ENCODE peak calls at places on chromosomes 1 and 21, in seven cellular contexts. T is stimulated activated CD4-positive, alpha-beta T cell treated with anti-CD3 and anti-CD28 coated beads, Interleukin-1b, Interleukin-23, amount 100 ng/mL, for 1 hour; O is SHP77; B is caudate nucleus; S is WTC11; P is Peyer's patch; I is G401. H is an unnamed sample.

GRCh38 chr1:36118396-36118795 is 6.6 kb downstream of the COL8A2 start:
- DNase-seq in S (no peak), T (no peak), O (no peak), P (no peak), I (no peak), B (no peak), H (no peak)

GRCh38 chr1:30521261-30521865 is 202.0 kb downstream of the MATN1 start:
- DNase-seq in O (no peak), P (peak; percentile 11), S (no peak), I (no peak), B (no peak), T (no peak), H (no peak)

GRCh38 chr1:111197598-111198289 is 2.7 kb downstream of the DENND2D start:
- DNase-seq in S (peak; percentile 51), B (no peak), P (peak; percentile 65), I (no peak), T (no peak), O (no peak), H (peak; percentile 50)

GRCh38 chr1:115331531-115332331 is 6.3 kb downstream of the NGF start:
- DNase-seq in O (no peak), B (no peak), I (no peak), P (no peak), T (no peak), S (no peak), H (no peak)

GRCh38 chr21:17712887-17713286 is 100.2 kb upstream of the BTG3 start:
- DNase-seq in T (no peak), O (no peak), P (no peak), B (no peak), I (no peak), S (no peak), H (no peak)

GRCh38 chr1:43524804-43525203 is 5.9 kb upstream of the PTPRF start:
- DNase-seq in O (peak; percentile 35), S (no peak), P (no peak), T (no peak), I (no peak), B (no peak), H (no peak)

GRCh38 chr1:93804412-93804811 is 74.6 kb downstream of the DNTTIP2 start:
- DNase-seq in O (no peak), S (no peak), T (no peak), I (no peak), P (no peak), B (no peak), H (no peak)

GRCh38 chr1:227952374-227953021 is 4.8 kb upstream of the WNT9A start:
- DNase-seq in P (no peak), S (no peak), O (no peak), B (no peak), T (no peak), I (no peak), H (no peak)

GRCh38 chr1:20693623-20694022 is 24.2 kb downstream of the KIF17 start:
- DNase-seq in I (no peak), T (no peak), S (no peak), O (no peak), B (no peak), P (no peak), H (no peak)

GRCh38 chr1:208048904-208049303 is 138.0 kb upstream of the CD34 start:
- DNase-seq in S (no peak), T (no peak), O (no peak), P (no peak), B (no peak), I (no peak), H (no peak)

GRCh38 chr1:168373869-168374268 is 93.2 kb downstream of the TBX19 start:
- DNase-seq in O (no peak), B (no peak), T (no peak), S (no peak), P (no peak), I (peak; percentile 64), H (no peak)

GRCh38 chr1:223700942-223701637 is 11.2 kb upstream of the CAPN2 start:
- DNase-seq in O (no peak), S (no peak), I (peak; percentile 43), P (no peak), B (no peak), T (no peak), H (no peak)

GRCh38 chr1:222788328-222789156 is 26.3 kb upstream of the DISP1 start:
- DNase-seq in B (no peak), O (no peak), T (no peak), I (no peak), S (no peak), P (no peak), H (no peak)

GRCh38 chr1:183238071-183238470 is 52.0 kb downstream of the LAMC2 start:
- DNase-seq in T (no peak), B (no peak), O (no peak), I (no peak), P (no peak), S (no peak), H (no peak)

GRCh38 chr1:224498574-224499170 is 64.1 kb upstream of the WDR26 start:
- DNase-seq in S (peak; percentile 82), T (no peak), P (no peak), I (no peak), O (no peak), B (no peak), H (peak; percentile 4)

GRCh38 chr1:202965441-202965821 is 1.6 kb downstream of the CYB5R1 start:
- DNase-seq in O (no peak), P (no peak), B (no peak), T (no peak), S (no peak), I (no peak), H (no peak)

H was measured in NCI-H526.